ENCODE peak calls at places on chromosomes 7 and 10, in nine cellular contexts. O is CD8-positive, alpha-beta T cell; G is HCT116; B is transverse colon; L is brain microvascular endothelial cell; R is dorsolateral prefrontal cortex; A is suprapubic skin; E is keratinocyte; Y is nephron progenitor cell. V is an unnamed sample.

GRCh38 chr7:117259626-117260025 is 63.2 kb downstream of the WNT2 start:
- DNase-seq in A (no peak), R (no peak), B (no peak), E (no peak), L (no peak), G (no peak), O (no peak), Y (no peak), V (no peak)

GRCh38 chr10:24722676-24723385 is 856 bp downstream of the ARHGAP21 start:
- DNase-seq in O (peak), Y (peak), G (no peak), E (no peak), L (peak), B (peak), A (no peak), R (peak), V (no peak)

GRCh38 chr7:139698879-139699278 is 78.9 kb downstream of the HIPK2 start:
- DNase-seq in B (no peak), Y (no peak), G (no peak), A (no peak), E (no peak), L (no peak), O (no peak), R (no peak), V (no peak)

GRCh38 chr10:3438608-3439007 is 266.0 kb upstream of the PITRM1 start:
- DNase-seq in Y (no peak), R (no peak), E (no peak), A (no peak), L (no peak), B (no peak), G (no peak), O (no peak), V (no peak)

GRCh38 chr7:98418271-98418635 is 17.4 kb upstream of the BAIAP2L1 start:
- DNase-seq in B (no peak), A (no peak), Y (no peak), G (peak), L (peak), O (no peak), R (no peak), E (no peak), V (no peak)

GRCh38 chr10:8975535-8975934 is 921.0 kb downstream of the GATA3 start:
- DNase-seq in G (no peak), Y (no peak), R (no peak), A (no peak), L (no peak), E (no peak), B (no peak), O (no peak), V (no peak)

GRCh38 chr10:29304259-29305030 is 15.6 kb downstream of the LYZL1 start:
- DNase-seq in A (no peak), G (peak), B (peak), E (no peak), Y (peak), R (peak), O (no peak), L (peak), V (no peak)

GRCh38 chr7:19107392-19108147 is 9.9 kb downstream of the TWIST1 start:
- DNase-seq in Y (peak), B (no peak), L (peak), E (no peak), G (no peak), O (no peak), A (peak), R (no peak), V (no peak)

GRCh38 chr10:129417164-129417563 is 49.9 kb upstream of the MGMT start:
- DNase-seq in E (no peak), Y (no peak), A (no peak), L (no peak), R (no peak), G (no peak), B (no peak), O (no peak), V (no peak)

GRCh38 chr7:138665669-138666140 is 35.5 kb downstream of the SVOPL start:
- DNase-seq in O (no peak), G (no peak), B (no peak), E (no peak), L (no peak), A (no peak), Y (no peak), R (no peak), V (no peak)

GRCh38 chr7:110531186-110531585 is 559.7 kb upstream of the LRRN3 start:
- DNase-seq in O (no peak), R (no peak), E (no peak), B (no peak), A (no peak), Y (no peak), G (no peak), L (peak), V (no peak)

DNA sequence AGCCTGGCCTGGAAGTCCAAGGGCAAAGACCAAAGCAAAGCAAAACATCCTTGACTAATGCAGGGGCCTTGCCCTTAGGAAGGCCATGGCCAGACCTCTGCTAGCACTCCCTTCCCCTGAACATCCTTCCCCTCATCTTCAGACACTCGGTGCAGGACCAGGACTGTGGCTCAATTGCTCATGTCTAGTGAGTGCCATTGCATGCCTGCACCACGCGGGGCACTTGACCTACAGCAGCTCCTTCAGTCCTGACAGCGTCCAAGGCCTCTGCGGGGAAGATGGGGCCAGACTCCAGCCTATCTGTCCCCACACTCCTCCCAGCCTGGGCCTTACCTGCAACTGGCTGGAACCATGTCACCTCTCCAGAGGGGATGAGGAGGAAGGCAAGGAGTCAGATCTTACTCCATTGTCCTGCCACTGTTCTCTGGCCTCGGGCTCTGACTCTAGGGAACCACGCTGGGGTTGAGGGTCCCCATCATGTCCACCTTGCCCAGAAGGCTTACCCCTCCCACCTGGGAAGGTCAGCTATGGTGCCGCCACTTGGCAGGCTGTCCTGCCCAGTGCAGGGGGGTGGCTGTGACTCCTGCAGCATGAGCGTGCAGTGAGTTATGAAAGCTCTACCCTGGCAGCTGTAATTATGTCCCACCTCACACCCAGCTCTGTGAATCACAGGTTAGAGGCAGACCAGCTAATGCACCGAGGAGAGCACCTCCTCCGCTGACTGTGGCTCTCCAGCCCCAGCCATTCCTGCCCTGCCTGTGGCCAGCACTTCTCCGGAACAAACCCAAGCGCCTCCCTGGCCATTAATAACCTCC is 16.1 kb downstream of the DRGX start:
- DNase-seq in Y (no peak), A (peak), O (no peak), E (no peak), B (no peak), G (peak), R (no peak), L (no peak), V (no peak)
- TF ChIP-seq CTCF in Y (peak), A (no peak), O (no peak), E (peak), B (no peak), G (peak), R (no peak), L (peak), V (peak)

GRCh38 chr7:101171442-101171837 is 6.1 kb upstream of the VGF start:
- DNase-seq in G (no peak), A (no peak), O (no peak), L (no peak), R (no peak), B (no peak), E (no peak), Y (no peak), V (no peak)
- TF ChIP-seq CTCF in G (no peak), A (no peak), O (no peak), L (peak), R (no peak), B (no peak), E (peak), Y (no peak), V (peak)

DNA sequence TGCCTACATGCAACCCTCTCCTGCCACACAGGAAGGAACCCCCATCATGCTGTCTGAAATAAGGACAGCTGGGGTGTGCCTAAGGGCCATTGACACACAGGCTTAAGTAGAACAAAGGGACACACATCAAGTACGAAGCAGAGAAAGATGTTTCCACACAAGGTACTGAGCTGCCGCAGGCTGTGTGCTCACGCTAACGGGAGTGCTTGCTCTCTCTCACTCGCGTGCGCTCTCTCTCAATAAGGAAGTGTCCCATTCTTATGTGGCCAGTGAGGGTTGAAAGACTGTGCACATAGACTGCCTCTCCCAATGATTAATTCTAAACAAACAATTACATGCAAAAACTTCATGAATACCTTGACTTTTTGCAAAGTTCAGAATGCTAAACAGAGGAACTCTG is 29.9 kb downstream of the DCLRE1C start:
- DNase-seq in O (no peak), R (no peak), B (no peak), E (no peak), A (no peak), L (no peak), G (no peak), Y (no peak), V (no peak)
- TF ChIP-seq CTCF in O (no peak), R (no peak), B (no peak), E (no peak), A (no peak), L (no peak), G (no peak), Y (no peak), V (no peak)

GRCh38 chr7:78588393-78588792 is 789.8 kb downstream of the PHTF2 start:
- DNase-seq in L (no peak), A (no peak), O (no peak), G (no peak), B (no peak), Y (no peak), R (no peak), E (no peak), V (no peak)

GRCh38 chr7:78585958-78586357 is 787.4 kb downstream of the PHTF2 start:
- DNase-seq in G (no peak), Y (no peak), A (no peak), O (no peak), L (no peak), R (no peak), B (no peak), E (no peak), V (no peak)

GRCh38 chr7:78587443-78588044 is 789.0 kb downstream of the PHTF2 start:
- DNase-seq in G (peak), R (no peak), A (no peak), L (no peak), E (no peak), Y (no peak), O (no peak), B (no peak), V (no peak)
- TF ChIP-seq CTCF in G (peak), R (no peak), A (no peak), L (peak), E (peak), Y (no peak), O (no peak), B (no peak), V (peak)

GRCh38 chr10:74827045-74827441 is 643 bp downstream of the KAT6B start:
- DNase-seq in Y (no peak), L (no peak), G (no peak), R (peak), O (no peak), E (no peak), A (no peak), B (no peak), V (peak)

GRCh38 chr10:74825033-74825370 is 1.4 kb upstream of the KAT6B start:
- DNase-seq in Y (no peak), R (peak), O (no peak), A (no peak), G (no peak), B (peak), L (no peak), E (no peak), V (no peak)

GRCh38 chr10:74825371-74826141 is 844 bp upstream of the KAT6B start:
- DNase-seq in G (no peak), Y (peak), R (peak), E (no peak), B (peak), O (peak), A (peak), L (no peak), V (no peak)

GRCh38 chr10:74827694-74828093 is 1.3 kb downstream of the KAT6B start:
- DNase-seq in G (no peak), B (no peak), L (no peak), O (no peak), R (no peak), E (no peak), A (no peak), Y (no peak), V (no peak)

DNA sequence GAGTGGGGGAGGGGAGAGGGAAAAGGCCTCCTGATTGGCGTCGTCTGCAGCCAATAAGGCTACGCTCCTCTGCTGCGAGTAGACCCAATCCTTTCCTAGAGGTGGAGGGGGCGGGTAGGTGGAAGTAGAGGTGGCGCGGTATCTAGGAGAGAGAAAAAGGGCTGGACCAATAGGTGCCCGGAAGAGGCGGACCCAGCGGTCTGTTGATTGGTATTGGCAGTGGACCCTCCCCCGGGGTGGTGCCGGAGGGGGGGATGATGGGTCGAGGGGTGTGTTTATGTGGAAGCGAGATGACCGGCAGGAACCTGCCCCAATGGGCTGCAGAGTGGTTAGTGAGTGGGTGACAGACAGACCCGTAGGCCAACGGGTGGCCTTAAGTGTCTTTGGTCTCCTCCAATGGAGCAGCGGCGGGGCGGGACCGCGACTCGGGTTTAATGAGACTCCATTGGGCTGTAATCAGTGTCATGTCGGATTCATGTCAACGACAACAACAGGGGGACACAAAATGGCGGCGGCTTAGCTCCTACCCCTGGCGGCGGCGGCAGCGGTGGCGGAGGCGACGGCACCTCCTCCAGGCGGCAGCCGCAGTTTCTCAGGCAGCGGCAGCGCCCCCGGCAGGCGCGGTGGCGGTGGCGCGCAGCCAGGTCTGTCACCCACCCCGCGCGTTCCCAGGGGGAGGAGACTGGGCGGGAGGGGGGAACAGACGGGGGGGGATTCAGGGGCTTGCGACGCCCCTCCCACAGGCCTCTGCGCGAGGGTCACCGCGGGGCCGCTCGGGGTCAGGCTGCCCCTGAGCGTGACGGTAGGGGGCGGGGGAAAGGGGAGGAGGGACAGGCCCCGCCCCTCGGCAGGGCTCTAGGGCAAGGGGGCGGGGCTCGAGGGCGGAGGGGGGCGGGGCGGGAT is at the start of gene KAT6B:
- DNase-seq in E (peak), O (peak), B (peak), G (peak), A (peak), R (peak), Y (peak), L (peak), V (peak)
- TF ChIP-seq CTCF in E (peak), O (no peak), B (peak), G (peak), A (no peak), R (no peak), Y (peak), L (no peak), V (no peak)

GRCh38 chr7:4709187-4709586 is 27.1 kb downstream of the FOXK1 start:
- DNase-seq in B (no peak), A (no peak), L (no peak), Y (peak), O (no peak), E (no peak), R (no peak), G (no peak), V (no peak)
- TF ChIP-seq CTCF in B (no peak), A (no peak), L (peak), Y (peak), O (no peak), E (no peak), R (no peak), G (no peak), V (no peak)

GRCh38 chr10:21496285-21497176 is 29.0 kb downstream of the SKIDA1 start:
- DNase-seq in B (peak), G (no peak), A (no peak), O (no peak), Y (peak), L (no peak), R (peak), E (no peak), V (no peak)
- TF ChIP-seq CTCF in B (no peak), G (peak), A (no peak), O (peak), Y (no peak), L (peak), R (peak), E (peak), V (peak)

GRCh38 chr7:6547400-6547799 is 3.9 kb downstream of the GRID2IP start:
- DNase-seq in L (no peak), A (no peak), O (no peak), Y (no peak), G (no peak), R (no peak), E (no peak), B (no peak), V (no peak)
- TF ChIP-seq CTCF in L (no peak), A (no peak), O (no peak), Y (no peak), G (no peak), R (no peak), E (no peak), B (no peak), V (no peak)